ENCODE peak calls at places on chromosomes 6 and 20, in four cellular contexts. O, P, W and D are unnamed samples.

GRCh38 chr6:9481292-9482029 is 933.4 kb downstream of the TFAP2A start:
- DNase-seq in O (peak), P (no peak), W (peak), D (no peak)

GRCh38 chr6:160203953-160204352 is 54.7 kb downstream of the SLC22A2 start:
- DNase-seq in O (no peak), P (no peak), W (no peak), D (no peak)

GRCh38 chr6:157089258-157089657 is 234.1 kb downstream of the TMEM242 start:
- DNase-seq in O (peak), P (no peak), W (peak), D (peak)

GRCh38 chr6:137541531-137541930 is 47.3 kb upstream of the OLIG3 start:
- DNase-seq in O (no peak), P (no peak), W (no peak), D (no peak)

GRCh38 chr6:119340766-119341487 is 8.6 kb downstream of the MAN1A1 start:
- DNase-seq in O (no peak), P (peak), W (peak), D (peak)

GRCh38 chr20:2297352-2297717 is 1.5 kb downstream of the TGM3 start:
- DNase-seq in O (no peak), P (no peak), W (peak), D (no peak)

GRCh38 chr20:61371501-61372150 is 119.6 kb downstream of the CDH4 start:
- DNase-seq in O (peak), P (no peak), W (no peak), D (no peak)

GRCh38 chr20:48708116-48708515 is 119.7 kb downstream of the PREX1 start:
- DNase-seq in O (no peak), P (no peak), W (no peak), D (no peak)

GRCh38 chr20:53608456-53609413 is 15.1 kb upstream of the ZNF217 start:
- DNase-seq in O (no peak), P (peak), W (peak), D (peak)

GRCh38 chr6:118042855-118043254 is 135.8 kb downstream of the SLC35F1 start:
- DNase-seq in O (no peak), P (no peak), W (no peak), D (no peak)

GRCh38 chr6:160992323-160993314 is 1.1 kb downstream of the MAP3K4 start:
- DNase-seq in O (peak), P (peak), W (peak), D (peak)

GRCh38 chr6:106974337-106974998 is at the start of gene CD24:
- DNase-seq in O (no peak), P (peak), W (peak), D (peak)

DNA sequence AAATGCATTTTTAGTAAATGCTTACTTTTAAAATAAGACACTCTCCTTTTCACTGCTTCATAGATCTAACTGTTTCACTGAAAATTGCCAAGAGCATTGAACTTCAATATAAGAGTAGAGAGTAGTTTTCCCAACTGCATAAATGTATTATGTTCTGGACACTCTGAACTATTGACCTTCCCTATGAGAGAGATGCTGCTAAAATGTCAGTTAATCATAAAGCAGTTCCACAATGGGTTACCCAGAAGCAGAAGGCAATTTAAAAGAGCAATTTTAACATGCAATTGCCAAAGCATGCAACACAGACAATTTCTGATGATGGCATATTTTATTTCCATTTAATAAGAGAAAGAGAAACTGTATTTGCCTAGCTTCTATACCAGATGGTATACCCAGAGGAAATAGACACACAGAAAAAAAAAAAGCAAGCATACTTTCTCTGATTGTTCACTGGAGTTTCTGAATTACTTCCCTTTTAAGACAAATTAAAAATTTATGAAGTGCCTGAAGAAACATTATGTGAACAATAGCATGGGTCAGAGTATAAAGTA is 279.1 kb upstream of the THEMIS start:
- DNase-seq in O (no peak), P (no peak), W (no peak), D (no peak)
- H4K5ac ChIP-seq in O (no peak), P (no peak), W (no peak), D (no peak)

DNA sequence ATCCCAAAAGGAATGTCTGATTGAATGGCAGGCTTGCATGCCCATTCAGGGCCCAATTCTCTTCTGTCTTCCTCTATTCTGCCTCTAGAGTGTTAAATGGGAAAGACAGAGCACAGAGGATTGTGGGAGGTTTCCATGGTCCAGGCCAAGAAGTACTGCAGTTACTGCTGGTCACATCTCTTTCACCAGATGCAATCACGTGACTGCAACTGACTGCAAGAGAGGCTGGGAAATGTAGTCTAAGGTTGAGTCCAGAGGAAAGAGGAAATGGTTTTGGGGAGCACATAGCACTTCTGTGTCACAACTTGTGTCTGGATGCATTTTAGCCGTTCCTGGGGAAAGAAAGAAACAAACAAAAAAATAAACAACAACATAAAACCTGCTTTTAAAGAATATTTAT is 336.4 kb upstream of the BTBD3 start:
- DNase-seq in O (no peak), P (no peak), W (peak), D (peak)
- H4K5ac ChIP-seq in O (no peak), P (no peak), W (no peak), D (no peak)

GRCh38 chr6:18561006-18561750 is 174.0 kb downstream of the RNF144B start:
- DNase-seq in O (no peak), P (no peak), W (no peak), D (no peak)

GRCh38 chr6:18550119-18550518 is 163.0 kb downstream of the RNF144B start:
- DNase-seq in O (no peak), P (no peak), W (no peak), D (no peak)

GRCh38 chr6:18551228-18551627 is 164.1 kb downstream of the RNF144B start:
- DNase-seq in O (peak), P (no peak), W (no peak), D (no peak)

GRCh38 chr6:18555750-18556149 is 168.6 kb downstream of the RNF144B start:
- DNase-seq in O (no peak), P (no peak), W (no peak), D (no peak)
- H4K5ac ChIP-seq in O (no peak), P (no peak), W (no peak), D (no peak)

GRCh38 chr20:17470521-17470920 is 60.7 kb downstream of the BFSP1 start:
- DNase-seq in O (no peak), P (no peak), W (no peak), D (no peak)
- H4K5ac ChIP-seq in O (no peak), P (no peak), W (no peak), D (no peak)

GRCh38 chr6:48281217-48281616 is 170.2 kb upstream of the PTCHD4 start:
- DNase-seq in O (no peak), P (no peak), W (no peak), D (no peak)

GRCh38 chr6:48280035-48280434 is 169.0 kb upstream of the PTCHD4 start:
- DNase-seq in O (no peak), P (no peak), W (no peak), D (no peak)

GRCh38 chr6:48272518-48272917 is 161.5 kb upstream of the PTCHD4 start:
- DNase-seq in O (no peak), P (no peak), W (no peak), D (no peak)

DNA sequence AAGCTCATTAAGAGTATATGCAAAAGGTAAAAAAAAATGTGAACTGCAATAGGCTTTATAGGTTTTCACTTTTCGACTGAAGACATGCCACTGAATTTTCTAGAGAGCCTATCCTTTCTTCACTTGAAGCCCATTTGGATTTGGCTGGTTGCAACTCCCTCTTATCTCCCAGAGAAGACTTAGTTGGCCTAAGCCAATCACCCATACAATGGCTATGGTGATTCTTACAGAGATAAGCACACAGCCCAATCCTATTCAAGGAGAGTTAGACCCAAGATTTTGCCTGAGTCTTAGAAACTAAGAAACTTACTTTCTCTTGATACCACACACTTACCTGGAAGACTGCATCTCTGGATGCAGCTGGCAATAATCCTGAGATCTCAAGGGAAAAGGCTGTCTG is 167.3 kb upstream of the PTCHD4 start:
- DNase-seq in O (no peak), P (no peak), W (peak), D (no peak)
- H4K5ac ChIP-seq in O (no peak), P (no peak), W (no peak), D (no peak)

GRCh38 chr6:135438907-135439535 is 58.5 kb downstream of the AHI1 start:
- DNase-seq in O (peak), P (no peak), W (peak), D (no peak)
- H4K5ac ChIP-seq in O (no peak), P (no peak), W (no peak), D (no peak)

DNA sequence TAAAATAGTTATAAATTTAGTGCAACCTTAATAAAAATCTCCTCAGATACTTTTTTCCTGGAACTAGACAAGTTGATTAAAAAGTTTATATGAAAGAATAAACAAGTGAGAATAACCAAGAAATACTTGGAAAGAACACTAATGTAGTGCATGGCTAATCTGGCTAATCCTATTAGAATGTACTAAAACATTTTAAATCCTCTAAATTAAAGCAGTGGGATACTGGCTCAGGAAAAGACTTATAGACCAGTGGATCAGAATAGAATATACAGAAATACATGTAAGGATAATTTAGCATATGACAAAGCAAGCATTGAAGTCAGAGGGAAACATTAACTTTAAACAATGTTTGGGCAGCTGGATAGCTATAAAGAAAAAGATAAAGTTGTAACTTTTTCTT is 41.1 kb upstream of the ERVFRD-1 start:
- DNase-seq in O (no peak), P (no peak), W (no peak), D (no peak)
- H4K5ac ChIP-seq in O (no peak), P (no peak), W (no peak), D (no peak)

GRCh38 chr6:169961772-169962561 is 210.5 kb downstream of the ERMARD start:
- DNase-seq in O (no peak), P (peak), W (peak), D (peak)
- H4K5ac ChIP-seq in O (no peak), P (no peak), W (no peak), D (no peak)

GRCh38 chr6:166704171-166704570 is 77.1 kb upstream of the RPS6KA2 start:
- DNase-seq in O (no peak), P (no peak), W (no peak), D (no peak)
- H4K5ac ChIP-seq in O (no peak), P (no peak), W (no peak), D (no peak)